ENCODE peak calls at places on chromosomes 3 and 15, in seven cellular contexts. G is SW480; L is CD8-positive, alpha-beta memory T cell; F is NCI-H2081; H is GM10248; E is NCI-H1092 treated with DMSO at 0.1 percent for 48 hours; Z is cerebellum. M is an unnamed sample.

GRCh38 chr3:25479727-25480010 is 51.6 kb downstream of the RARB start:
- DNase-seq in G (no peak), L (no peak), F (no peak), H (no peak), E (no peak), Z (no peak), M (no peak)

GRCh38 chr15:28022961-28023360 is 76.2 kb downstream of the OCA2 start:
- DNase-seq in G (no peak), L (no peak), F (no peak), H (no peak), E (no peak), Z (no peak), M (no peak)

GRCh38 chr3:138455801-138456716 is 21.6 kb downstream of the ESYT3 start:
- DNase-seq in G (no peak), L (no peak), F (no peak), H (no peak), E (no peak), Z (peak; percentile 37), M (no peak)

GRCh38 chr15:75430259-75430658 is 21.2 kb downstream of the SIN3A start:
- DNase-seq in G (no peak), L (no peak), F (no peak), H (no peak), E (no peak), Z (no peak), M (no peak)

GRCh38 chr3:58666683-58667082 is at the start of gene FAM3D:
- DNase-seq in G (no peak), L (no peak), F (no peak), H (no peak), E (no peak), Z (no peak), M (no peak)

GRCh38 chr15:85005319-85005718 is 23.7 kb downstream of the PDE8A start:
- DNase-seq in G (no peak), L (no peak), F (no peak), H (no peak), E (no peak), Z (no peak), M (no peak)

GRCh38 chr3:58679451-58679850 is 12.9 kb upstream of the FAM3D start:
- DNase-seq in G (no peak), L (no peak), F (no peak), H (no peak), E (no peak), Z (no peak), M (no peak)

GRCh38 chr3:188067932-188068331 is 86.0 kb upstream of the LPP start:
- DNase-seq in G (peak; percentile 18), L (no peak), F (no peak), H (no peak), E (no peak), Z (no peak), M (peak; percentile 75)

GRCh38 chr15:67762610-67763368 is 62.5 kb upstream of the SKOR1 start:
- DNase-seq in G (no peak), L (no peak), F (no peak), H (peak; percentile 71), E (no peak), Z (no peak), M (peak; percentile 30)

GRCh38 chr3:189324538-189325138 is 152.9 kb downstream of the TPRG1 start:
- DNase-seq in G (peak; percentile 98), L (peak; percentile 73), F (peak; percentile 77), H (peak; percentile 47), E (peak; percentile 74), Z (no peak), M (peak; percentile 99)

GRCh38 chr3:152104847-152105415 is 163.8 kb upstream of the MBNL1 start:
- DNase-seq in G (no peak), L (no peak), F (no peak), H (no peak), E (no peak), Z (no peak), M (no peak)

GRCh38 chr3:155131104-155131503 is 51.0 kb downstream of the MME start:
- DNase-seq in G (no peak), L (no peak), F (no peak), H (peak; percentile 9), E (no peak), Z (no peak), M (peak; percentile 11)

GRCh38 chr3:16140116-16140893 is 34.2 kb upstream of the GALNT15 start:
- DNase-seq in G (no peak), L (no peak), F (no peak), H (no peak), E (no peak), Z (no peak), M (no peak)

GRCh38 chr3:46565607-46566039 is 479 bp downstream of the LRRC2 start:
- DNase-seq in G (peak; percentile 16), L (no peak), F (no peak), H (no peak), E (no peak), Z (peak; percentile 20), M (no peak)

GRCh38 chr15:40307421-40308165 is at the start of gene PLCB2:
- DNase-seq in G (no peak), L (peak; percentile 61), F (no peak), H (peak; percentile 84), E (no peak), Z (no peak), M (no peak)

GRCh38 chr3:142998439-142998838 is 2.9 kb upstream of the U2SURP start:
- DNase-seq in G (no peak), L (no peak), F (no peak), H (no peak), E (no peak), Z (no peak), M (no peak)

GRCh38 chr3:123104550-123104949 is 37.7 kb downstream of the PDIA5 start:
- DNase-seq in G (no peak), L (no peak), F (no peak), H (no peak), E (no peak), Z (no peak), M (peak; percentile 55)

GRCh38 chr15:91302588-91303439 is 202.8 kb downstream of the SV2B start:
- DNase-seq in G (peak; percentile 79), L (no peak), F (peak; percentile 75), H (peak; percentile 69), E (peak; percentile 68), Z (peak; percentile 73), M (peak; percentile 67)

GRCh38 chr15:74725845-74726773 is 781 bp upstream of the CYP1A1 start:
- DNase-seq in G (peak; percentile 39), L (peak; percentile 39), F (no peak), H (peak; percentile 65), E (no peak), Z (peak; percentile 38), M (no peak)

GRCh38 chr15:60840703-60841411 is 361.9 kb upstream of the ICE2 start:
- DNase-seq in G (no peak), L (peak; percentile 37), F (no peak), H (no peak), E (no peak), Z (peak; percentile 15), M (no peak)

GRCh38 chr3:55402886-55403605 is 84.1 kb downstream of the WNT5A start:
- DNase-seq in G (no peak), L (no peak), F (no peak), H (no peak), E (no peak), Z (no peak), M (no peak)

GRCh38 chr15:78996876-78997275 is 52.0 kb upstream of the CTSH start:
- DNase-seq in G (peak; percentile 22), L (no peak), F (no peak), H (no peak), E (no peak), Z (no peak), M (peak; percentile 83)

GRCh38 chr3:179227349-179227748 is 23.6 kb downstream of the KCNMB3 start:
- DNase-seq in G (no peak), L (no peak), F (no peak), H (no peak), E (no peak), Z (no peak), M (no peak)

GRCh38 chr3:126261037-126261436 is 80.7 kb upstream of the ALDH1L1 start:
- DNase-seq in G (peak; percentile 82), L (no peak), F (no peak), H (no peak), E (no peak), Z (no peak), M (no peak)

GRCh38 chr3:131907809-131908208 is 127.0 kb downstream of the CPNE4 start:
- DNase-seq in G (no peak), L (no peak), F (no peak), H (no peak), E (no peak), Z (no peak), M (no peak)

GRCh38 chr3:16366581-16366980 is 101.6 kb downstream of the OXNAD1 start:
- DNase-seq in G (no peak), L (no peak), F (no peak), H (no peak), E (no peak), Z (no peak), M (no peak)

GRCh38 chr3:163126115-163126514 is 1629.5 kb downstream of the OTOL1 start:
- DNase-seq in G (no peak), L (no peak), F (no peak), H (no peak), E (no peak), Z (no peak), M (no peak)

GRCh38 chr15:90872481-90873184 is 4.2 kb downstream of the FURIN start:
- DNase-seq in G (no peak), L (peak; percentile 30), F (no peak), H (peak; percentile 70), E (no peak), Z (no peak), M (peak; percentile 54)

GRCh38 chr3:184816654-184817053 is 4.7 kb downstream of the VPS8 start:
- DNase-seq in G (no peak), L (no peak), F (no peak), H (no peak), E (no peak), Z (no peak), M (no peak)

GRCh38 chr15:67745059-67745993 is 80.0 kb upstream of the SKOR1 start:
- DNase-seq in G (no peak), L (no peak), F (no peak), H (no peak), E (no peak), Z (no peak), M (no peak)

GRCh38 chr3:31968391-31968926 is 12.6 kb downstream of the OSBPL10 start:
- DNase-seq in G (peak; percentile 5), L (no peak), F (no peak), H (no peak), E (no peak), Z (no peak), M (peak; percentile 27)

GRCh38 chr3:8836096-8836495 is 66.7 kb upstream of the OXTR start:
- DNase-seq in G (no peak), L (no peak), F (no peak), H (no peak), E (no peak), Z (no peak), M (no peak)

GRCh38 chr3:195613468-195614069 is 29.8 kb upstream of the APOD start:
- DNase-seq in G (no peak), L (no peak), F (no peak), H (no peak), E (no peak), Z (no peak), M (no peak)